ENCODE peak calls at places on chromosomes 16 and 17, in five cellular contexts. P is Peyer's patch, F is endodermal cell, J is foreskin keratinocyte, O is colonic mucosa. L is an unnamed sample.

GRCh38 chr16:8236816-8237215 is 353.5 kb downstream of the TMEM114 start:
- DNase-seq in P (no peak), F (no peak), J (no peak), O (no peak), L (no peak)

GRCh38 chr16:11566398-11566797 is 20.3 kb downstream of the LITAF start:
- DNase-seq in P (no peak), F (no peak), J (no peak), O (no peak), L (no peak)

GRCh38 chr17:80307994-80308671 is 47.5 kb downstream of the RNF213 start:
- DNase-seq in P (peak; percentile 25), F (peak; percentile 87), J (no peak), O (no peak), L (no peak)

GRCh38 chr17:50596191-50597037 is 35.9 kb downstream of the CACNA1G start:
- DNase-seq in P (peak; percentile 49), F (peak; percentile 96), J (no peak), O (peak; percentile 50), L (no peak)

GRCh38 chr16:51762081-51762995 is 611.3 kb upstream of the SALL1 start:
- DNase-seq in P (peak; percentile 76), F (peak; percentile 93), J (peak; percentile 37), O (peak; percentile 74), L (peak; percentile 73)

GRCh38 chr16:1674751-1675664 is 3.1 kb upstream of the JPT2 start:
- DNase-seq in P (no peak), F (peak; percentile 36), J (peak; percentile 67), O (no peak), L (no peak)

GRCh38 chr17:263773-264172 is 82.3 kb upstream of the DOC2B start:
- DNase-seq in P (peak; percentile 41), F (peak; percentile 39), J (no peak), O (peak; percentile 9), L (no peak)

GRCh38 chr17:49523706-49524472 is 28.8 kb downstream of the NGFR start:
- DNase-seq in P (peak; percentile 34), F (peak; percentile 53), J (peak; percentile 94), O (no peak), L (no peak)

GRCh38 chr16:24689128-24689527 is 40.3 kb upstream of the TNRC6A start:
- DNase-seq in P (no peak), F (peak; percentile 70), J (no peak), O (no peak), L (no peak)

GRCh38 chr17:16444258-16444886 is 29.0 kb downstream of the TRPV2 start:
- DNase-seq in P (no peak), F (peak; percentile 86), J (peak; percentile 45), O (no peak), L (no peak)

GRCh38 chr17:31388770-31389672 is 2.5 kb upstream of the RAB11FIP4 start:
- DNase-seq in P (no peak), F (peak; percentile 89), J (no peak), O (no peak), L (peak; percentile 32)

GRCh38 chr17:7437369-7437863 is 1.9 kb upstream of the FGF11 start:
- DNase-seq in P (no peak), F (peak; percentile 73), J (no peak), O (no peak), L (no peak)

GRCh38 chr17:67637901-67638641 is 79.7 kb upstream of the NOL11 start:
- DNase-seq in P (no peak), F (no peak), J (peak; percentile 99), O (peak; percentile 53), L (no peak)

GRCh38 chr16:4303973-4304372 is 11.9 kb upstream of the GLIS2 start:
- DNase-seq in P (no peak), F (peak; percentile 60), J (no peak), O (no peak), L (no peak)

GRCh38 chr17:61770752-61771533 is 92.4 kb downstream of the BRIP1 start:
- DNase-seq in P (no peak), F (no peak), J (peak; percentile 62), O (no peak), L (no peak)

GRCh38 chr16:81409016-81409556 is 35.5 kb upstream of the CMIP start:
- DNase-seq in P (no peak), F (no peak), J (no peak), O (no peak), L (no peak)

GRCh38 chr16:54070944-54071343 is 215.6 kb downstream of the IRX3 start:
- DNase-seq in P (no peak), F (no peak), J (no peak), O (no peak), L (no peak)

GRCh38 chr16:78505544-78506371 is 406.3 kb downstream of the WWOX start:
- DNase-seq in P (peak; percentile 60), F (peak; percentile 68), J (no peak), O (peak; percentile 61), L (peak; percentile 77)

GRCh38 chr17:63405741-63406261 is 40.3 kb downstream of the CYB561 start:
- DNase-seq in P (no peak), F (no peak), J (peak; percentile 90), O (no peak), L (no peak)

GRCh38 chr16:28607116-28607623 is 2.7 kb downstream of the SULT1A1 start:
- DNase-seq in P (peak; percentile 72), F (peak; percentile 20), J (no peak), O (no peak), L (no peak)

GRCh38 chr16:69365901-69366300 is 14.3 kb upstream of the TMED6 start:
- DNase-seq in P (no peak), F (no peak), J (no peak), O (no peak), L (no peak)

GRCh38 chr17:2393954-2394749 is 6.7 kb downstream of the MNT start:
- DNase-seq in P (no peak), F (peak; percentile 71), J (no peak), O (peak; percentile 45), L (no peak)
- H3K27ac ChIP-seq in P (peak overlapping the region; percentile 100), F (peak overlapping the region; percentile 36), J (peak overlapping the region; percentile 68), O (peak overlapping the region; percentile 99), L (peak overlapping the region; percentile 99)

DNA sequence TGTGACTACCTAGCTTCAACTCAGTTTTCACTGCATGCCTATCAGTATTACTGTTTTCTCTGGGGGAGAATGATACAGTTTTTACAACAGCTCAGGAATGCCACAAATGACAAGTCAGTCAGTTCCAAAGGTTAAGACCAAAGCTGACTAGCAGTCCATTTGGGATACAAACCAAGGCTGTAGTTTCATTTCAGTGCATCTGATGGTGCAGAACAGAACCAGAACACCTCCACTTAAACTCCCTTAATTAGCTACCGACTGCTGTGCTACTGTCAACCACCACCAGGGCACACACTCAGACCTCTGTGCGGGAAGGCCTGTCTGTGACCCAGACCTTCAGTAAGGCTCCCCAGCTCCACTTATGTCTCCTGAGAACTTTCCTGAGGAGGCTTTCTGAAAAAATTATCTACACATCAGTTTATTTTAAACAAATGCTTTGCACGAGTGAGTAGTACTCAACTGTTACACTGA is 20.4 kb downstream of the NFE2L1 start:
- DNase-seq in P (peak; percentile 44), F (peak; percentile 88), J (no peak), O (no peak), L (no peak)
- TF ChIP-seq CTCF in P (peak; percentile 11), F (peak; percentile 74), J (peak; percentile 44), O (no peak), L (peak; percentile 14)

GRCh38 chr17:77839324-77840155 is 119.0 kb upstream of the TNRC6C start:
- DNase-seq in P (peak; percentile 61), F (peak; percentile 41), J (no peak), O (peak; percentile 64), L (no peak)

GRCh38 chr17:77840576-77841160 is 117.8 kb upstream of the TNRC6C start:
- DNase-seq in P (peak; percentile 34), F (peak; percentile 48), J (no peak), O (no peak), L (no peak)

GRCh38 chr17:77841742-77842141 is 116.8 kb upstream of the TNRC6C start:
- DNase-seq in P (no peak), F (no peak), J (no peak), O (no peak), L (peak; percentile 33)

GRCh38 chr17:77838748-77839147 is 119.8 kb upstream of the TNRC6C start:
- DNase-seq in P (no peak), F (no peak), J (no peak), O (no peak), L (no peak)

DNA sequence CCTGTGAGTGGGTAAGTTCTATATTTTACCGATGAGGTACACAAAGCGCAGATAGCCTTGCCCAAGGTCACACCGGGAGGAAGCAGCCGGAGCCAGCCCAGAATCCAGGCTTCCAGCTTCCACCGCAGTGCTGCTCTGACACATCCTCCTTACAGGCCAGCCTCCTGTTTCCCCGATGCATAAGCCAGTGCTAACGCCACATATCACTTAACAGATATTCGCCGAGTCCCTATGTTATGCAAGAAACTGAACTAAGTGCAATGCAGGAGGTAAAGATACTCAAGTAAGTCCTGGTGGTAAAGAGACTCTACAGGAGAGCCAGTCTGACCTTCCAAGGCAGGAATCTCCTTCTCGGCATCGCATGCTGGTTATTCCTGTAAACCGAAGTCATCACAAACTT is 118.3 kb upstream of the TNRC6C start:
- DNase-seq in P (peak; percentile 40), F (no peak), J (no peak), O (no peak), L (peak; percentile 53)
- H3K4me1 ChIP-seq in P (peaks cover 6% of the 10 kb centered on the region), F (no peaks in the 10 kb centered on the region), J (no peaks in the 10 kb centered on the region), O (peaks cover 23% of the 10 kb centered on the region), L (peaks cover 25% of the 10 kb centered on the region)

GRCh38 chr16:75256871-75257343 is 5.5 kb upstream of the BCAR1 start:
- DNase-seq in P (no peak), F (peak; percentile 64), J (no peak), O (no peak), L (peak; percentile 43)
- H3K27ac ChIP-seq in P (peak overlapping the region; percentile 36), F (peak overlapping the region; percentile 82), J (no peak overlapping the region), O (no peak overlapping the region), L (peak overlapping the region; percentile 79)

DNA sequence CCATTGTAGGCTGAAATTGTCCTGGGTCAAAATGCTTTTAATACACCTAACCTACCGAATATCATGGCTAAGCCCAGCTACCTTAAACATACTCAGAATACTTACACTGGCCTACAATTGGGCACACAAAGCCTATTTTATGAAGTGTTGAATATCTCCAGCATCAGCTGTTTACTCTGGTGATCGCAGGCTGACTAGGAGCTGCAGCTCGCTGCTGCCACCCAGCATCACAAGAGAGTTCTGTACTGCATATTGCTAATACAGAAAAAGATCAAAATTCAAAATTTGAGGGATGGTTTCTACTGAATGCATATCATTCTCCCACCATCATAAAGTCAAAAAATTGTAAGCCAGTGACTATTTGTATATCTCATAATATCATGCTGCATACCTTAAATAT is 55.3 kb downstream of the ULK2 start:
- DNase-seq in P (no peak), F (peak; percentile 59), J (no peak), O (no peak), L (no peak)
- TF ChIP-seq CTCF in P (no peak), F (peak; percentile 67), J (peak; percentile 51), O (no peak), L (no peak)

DNA sequence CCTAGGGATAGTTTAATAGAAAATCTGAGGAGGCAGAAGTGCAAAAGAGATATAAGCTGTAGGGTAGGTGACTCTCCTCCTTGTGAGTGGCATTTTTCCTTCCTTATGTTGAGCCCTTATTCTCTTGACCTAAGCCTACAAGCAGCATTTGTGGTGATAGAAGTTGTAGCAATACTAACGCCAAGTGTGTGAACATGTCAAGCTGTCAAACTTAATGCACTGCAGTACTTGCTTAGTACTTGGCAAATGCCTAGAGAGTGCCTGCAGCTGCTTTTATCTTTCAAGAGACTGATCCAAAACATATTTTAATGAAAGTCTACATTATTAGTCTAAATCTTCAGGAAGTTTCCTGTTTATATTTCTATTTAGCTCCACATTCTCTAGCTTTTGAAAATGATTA is 83.2 kb downstream of the CNTNAP4 start:
- DNase-seq in P (no peak), F (no peak), J (no peak), O (no peak), L (no peak)
- H3K4me1 ChIP-seq in P (no peaks in the 10 kb centered on the region), F (peaks cover 2% of the 10 kb centered on the region), J (no peaks in the 10 kb centered on the region), O (no peaks in the 10 kb centered on the region), L (no peaks in the 10 kb centered on the region)

GRCh38 chr17:69050999-69051775 is 9.5 kb downstream of the ABCA9 start:
- DNase-seq in P (no peak), F (no peak), J (no peak), O (no peak), L (no peak)
- H3K27ac ChIP-seq in P (no peak overlapping the region), F (no peak overlapping the region), J (no peak overlapping the region), O (no peak overlapping the region), L (no peak overlapping the region)

GRCh38 chr17:47847341-47848197 is 3.4 kb downstream of the SP6 start:
- DNase-seq in P (no peak), F (peak; percentile 94), J (peak; percentile 25), O (no peak), L (no peak)
- TF ChIP-seq CTCF in P (no peak), F (peak; percentile 74), J (peak; percentile 56), O (no peak), L (no peak)